ENCODE peak calls at places on chromosomes 2 and 18, in eight cellular contexts. B is GM18507; Y is stimulated activated CD8-positive, alpha-beta memory T cell treated with anti-CD3 and anti-CD28 coated beads, Interleukin-15, amount 100 ng/mL, for 1 hour; H is hepatocyte; P is stimulated activated CD4-positive, alpha-beta T cell treated with anti-CD3 and anti-CD28 coated beads, Interleukin-12 subunit alpha, Interleukin-12 subunit beta, amount 100 ng/mL, for 48 hours; R is type B pancreatic cell; X is osteocyte; S is activated T-helper 1 cell treated with anti-CD3 and anti-CD28 coated beads, Interleukin-12 subunit alpha, Interleukin-12 subunit beta, Interleukin-2, Interleukin-4 antibody, amounts not matched to agents 30 ng/mL and 10 ng/mL and 1 ng/mL, durations not matched to agents 14 hours and 24 hours and 36 hours. D is an unnamed sample.

GRCh38 chr2:26355038-26355995 is 8.7 kb upstream of the ADGRF3 start:
- DNase-seq in P (no peak), H (peak; percentile 71), X (no peak), R (no peak), B (no peak), S (no peak), Y (no peak), D (peak; percentile 84)

GRCh38 chr2:128835974-128836373 is 517.3 kb upstream of the HS6ST1 start:
- DNase-seq in H (no peak), S (no peak), Y (no peak), B (no peak), X (peak; percentile 57), R (no peak), P (no peak), D (no peak)

GRCh38 chr2:39845460-39846146 is 66.5 kb upstream of the THUMPD2 start:
- DNase-seq in P (no peak), B (no peak), X (no peak), S (no peak), Y (no peak), R (no peak), H (no peak), D (no peak)

GRCh38 chr18:33804258-33804657 is 226.2 kb downstream of the ASXL3 start:
- DNase-seq in S (no peak), H (peak; percentile 11), B (no peak), P (no peak), X (no peak), R (no peak), Y (no peak), D (no peak)

GRCh38 chr2:109239720-109240119 is 110.7 kb downstream of the SH3RF3 start:
- DNase-seq in X (no peak), B (no peak), Y (no peak), S (no peak), H (peak; percentile 24), R (no peak), P (no peak), D (peak; percentile 69)

GRCh38 chr2:233448220-233448559 is 93.9 kb downstream of the DGKD start:
- DNase-seq in P (no peak), R (no peak), S (no peak), X (no peak), H (no peak), B (no peak), Y (no peak), D (no peak)

GRCh38 chr18:50928551-50928950 is 39.3 kb upstream of the ELAC1 start:
- DNase-seq in B (no peak), H (no peak), X (no peak), S (no peak), R (no peak), P (no peak), Y (no peak), D (no peak)

GRCh38 chr18:159037-159652 is 788 bp downstream of the USP14 start:
- DNase-seq in B (no peak), S (peak; percentile 4), R (no peak), P (no peak), H (peak; percentile 17), X (no peak), Y (no peak), D (peak; percentile 17)

GRCh38 chr2:172280820-172281454 is 146.4 kb upstream of the ITGA6 start:
- DNase-seq in B (no peak), P (no peak), X (no peak), Y (no peak), R (no peak), H (no peak), S (no peak), D (no peak)

GRCh38 chr2:9844581-9844980 is 1.3 kb downstream of the TAF1B start:
- DNase-seq in H (no peak), R (no peak), P (no peak), B (peak; percentile 7), S (no peak), X (no peak), Y (no peak), D (peak; percentile 26)

GRCh38 chr2:37500031-37500430 is 155.6 kb downstream of the QPCT start:
- DNase-seq in R (no peak), X (no peak), B (no peak), Y (no peak), P (no peak), S (no peak), H (no peak), D (peak; percentile 73)

GRCh38 chr2:72173640-72174321 is 26.1 kb upstream of the CYP26B1 start:
- DNase-seq in S (no peak), H (no peak), X (no peak), P (no peak), B (no peak), Y (no peak), R (no peak), D (no peak)

GRCh38 chr2:63035686-63036085 is 14.9 kb upstream of the OTX1 start:
- DNase-seq in B (no peak), P (no peak), S (no peak), X (no peak), H (no peak), Y (no peak), R (no peak), D (no peak)

GRCh38 chr18:23689616-23690504 is 607 bp downstream of the LAMA3 start:
- DNase-seq in S (no peak), X (peak; percentile 85), Y (no peak), B (no peak), H (peak; percentile 48), P (no peak), R (peak; percentile 71), D (peak; percentile 38)

GRCh38 chr2:85033388-85033787 is 62.4 kb downstream of the KCMF1 start:
- DNase-seq in P (no peak), R (no peak), B (no peak), Y (no peak), S (no peak), X (no peak), H (no peak), D (no peak)

GRCh38 chr18:75131455-75132000 is 77.4 kb downstream of the PTGR3 start:
- DNase-seq in H (no peak), Y (no peak), P (no peak), R (no peak), S (no peak), B (no peak), X (peak; percentile 76), D (no peak)

GRCh38 chr2:168663993-168664392 is 138.4 kb upstream of the NOSTRIN start:
- DNase-seq in Y (no peak), P (no peak), B (no peak), R (no peak), S (no peak), H (no peak), X (no peak), D (no peak)

GRCh38 chr2:125085904-125086303 is 1060.8 kb downstream of the CNTNAP5 start:
- DNase-seq in Y (no peak), X (no peak), P (no peak), R (no peak), S (no peak), H (no peak), B (no peak), D (no peak)

GRCh38 chr2:235734700-235735205 is 240.9 kb downstream of the AGAP1 start:
- DNase-seq in S (no peak), Y (no peak), H (no peak), B (no peak), P (no peak), X (no peak), R (no peak), D (no peak)

D was measured in foreskin fibroblast.